ENCODE peak calls at places on chromosomes 4 and X, in four cellular contexts. X, U, E and P are unnamed samples.

GRCh38 chr4:83831588-83831987 is 295.7 kb downstream of the GPAT3 start:
- DNase-seq in U (no peak), X (no peak), E (no peak), P (peak; percentile 59)

GRCh38 chr4:88613417-88613875 is 21.2 kb downstream of the HERC3 start:
- DNase-seq in X (no peak), U (no peak), E (peak; percentile 68), P (no peak)

GRCh38 chr4:109209647-109210046 is 92.8 kb downstream of the COL25A1 start:
- DNase-seq in U (no peak), X (no peak), E (no peak), P (no peak)

GRCh38 chr4:67106846-67107467 is 438.3 kb downstream of the CENPC start:
- DNase-seq in E (no peak), U (no peak), X (peak; percentile 41), P (no peak)

GRCh38 chr4:86834901-86835300 is 14.3 kb downstream of the SLC10A6 start:
- DNase-seq in E (no peak), U (peak; percentile 86), X (no peak), P (peak; percentile 33)

GRCh38 chr4:118033148-118034060 is 882 bp upstream of the NDST3 start:
- DNase-seq in E (no peak), U (peak; percentile 40), X (peak; percentile 67), P (peak; percentile 48)

GRCh38 chrX:48835524-48836329 is at the start of gene PCSK1N:
- DNase-seq in U (no peak), E (peak; percentile 16), X (peak; percentile 62), P (no peak)

GRCh38 chrX:112874140-112874539 is 33.5 kb upstream of the AMOT start:
- DNase-seq in U (peak; percentile 1), X (no peak), E (no peak), P (peak; percentile 24)

GRCh38 chr4:165312506-165312905 is 15.0 kb upstream of the MSMO1 start:
- DNase-seq in E (no peak), X (no peak), U (peak; percentile 89), P (peak; percentile 80)

GRCh38 chr4:129570326-129570725 is 474.4 kb downstream of the C4orf33 start:
- DNase-seq in E (no peak), U (no peak), X (no peak), P (no peak)

GRCh38 chr4:72440404-72440803 is 128.6 kb downstream of the ADAMTS3 start:
- DNase-seq in E (no peak), U (no peak), X (no peak), P (no peak)

GRCh38 chr4:99610605-99611172 is 36.1 kb downstream of the MTTP start:
- DNase-seq in U (no peak), X (no peak), E (no peak), P (peak; percentile 27)

GRCh38 chrX:2928127-2928582 is 984 bp downstream of the ARSD start:
- DNase-seq in U (no peak), X (no peak), E (peak; percentile 12), P (peak; percentile 38)

GRCh38 chr4:183099537-183100297 is 660 bp downstream of the WWC2 start:
- DNase-seq in E (peak; percentile 2), X (peak; percentile 73), U (peak; percentile 28), P (peak; percentile 56)

GRCh38 chr4:15955670-15956069 is 7.3 kb downstream of the FGFBP2 start:
- DNase-seq in E (no peak), X (no peak), U (peak; percentile 36), P (peak; percentile 42)

GRCh38 chr4:10963958-10964705 is 279.6 kb upstream of the CLNK start:
- DNase-seq in U (no peak), E (no peak), X (no peak), P (no peak)

GRCh38 chr4:146192060-146192459 is 16.5 kb downstream of the LSM6 start:
- DNase-seq in E (no peak), X (peak; percentile 47), U (no peak), P (peak; percentile 35)

GRCh38 chr4:90415116-90415515 is 287.9 kb downstream of the CCSER1 start:
- DNase-seq in U (no peak), E (no peak), X (no peak), P (no peak)

GRCh38 chrX:150844016-150844415 is 54.5 kb downstream of the CD99L2 start:
- DNase-seq in X (no peak), E (no peak), U (no peak), P (no peak)

GRCh38 chrX:150163181-150163930 is 199.8 kb upstream of the MAMLD1 start:
- DNase-seq in E (no peak), U (no peak), X (no peak), P (no peak)

GRCh38 chr4:156608651-156609050 is 362.9 kb downstream of the PDGFC start:
- DNase-seq in E (no peak), U (no peak), X (no peak), P (no peak)

GRCh38 chr4:102868153-102868781 is 525 bp upstream of the CISD2 start:
- DNase-seq in X (no peak), E (no peak), U (no peak), P (no peak)

GRCh38 chr4:56468097-56468422 is 643 bp downstream of the SRP72 start:
- DNase-seq in X (peak; percentile 66), U (peak; percentile 48), E (no peak), P (peak; percentile 73)

GRCh38 chr4:120331486-120332281 is 265.0 kb upstream of the MAD2L1 start:
- DNase-seq in E (no peak), U (peak; percentile 31), X (no peak), P (no peak)